ENCODE peak calls at places on chromosomes 13 and 19, in five cellular contexts. N is endodermal cell; G is psoas muscle; L is OCI-LY7; A is CD8-positive, alpha-beta memory T cell. V is an unnamed sample.
A peak's percentile ranks its signal among the peaks of the same experiment; 100 is the strongest.

GRCh38 chr19:17604372-17605025 is 49.0 kb downstream of the COLGALT1 start:
- DNase-seq in G (no peak), L (no peak), N (no peak), A (no peak), V (no peak)

GRCh38 chr19:1134431-1134830 is 30.6 kb downstream of the GPX4 start:
- DNase-seq in N (no peak), L (no peak), G (no peak), A (no peak), V (no peak)

GRCh38 chr19:18218159-18218558 is 8.1 kb downstream of the PDE4C start:
- DNase-seq in N (no peak), G (no peak), L (no peak), A (no peak), V (no peak)

GRCh38 chr19:49486232-49486631 is 1.2 kb upstream of the RPL13A start:
- DNase-seq in L (no peak), N (no peak), G (no peak), A (peak; percentile 7), V (no peak)

GRCh38 chr19:13985771-13986347 is 20.3 kb downstream of the RFX1 start:
- DNase-seq in N (no peak), A (no peak), L (peak; percentile 31), G (no peak), V (no peak)

GRCh38 chr13:33679658-33680012 is 138.3 kb upstream of the RFC3 start:
- DNase-seq in G (no peak), A (no peak), L (no peak), N (no peak), V (no peak)

GRCh38 chr19:3125900-3126524 is 9.8 kb upstream of the GNA15 start:
- DNase-seq in N (peak; percentile 96), A (peak; percentile 58), G (peak; percentile 83), L (peak; percentile 63), V (peak; percentile 61)

GRCh38 chr13:94707400-94708021 is 4.8 kb downstream of the SOX21 start:
- DNase-seq in N (peak; percentile 86), L (no peak), A (no peak), G (no peak), V (no peak)

GRCh38 chr13:41502676-41503075 is 45.3 kb downstream of the RGCC start:
- DNase-seq in A (peak; percentile 40), L (peak; percentile 99), N (no peak), G (no peak), V (no peak)

GRCh38 chr13:37131092-37131491 is 25.6 kb upstream of the CSNK1A1L start:
- DNase-seq in G (no peak), A (no peak), N (no peak), L (no peak), V (no peak)

GRCh38 chr13:69324109-69324886 is 783.3 kb upstream of the ATXN8OS start:
- DNase-seq in A (no peak), L (peak; percentile 4), N (no peak), G (no peak), V (peak; percentile 29)

GRCh38 chr13:28117689-28118377 is 17.5 kb upstream of the FLT3 start:
- DNase-seq in N (peak; percentile 59), G (no peak), L (no peak), A (no peak), V (peak; percentile 69)

GRCh38 chr19:13208964-13209796 is 59.0 kb downstream of the IER2 start:
- DNase-seq in A (no peak), L (no peak), G (no peak), N (peak; percentile 80), V (no peak)

GRCh38 chr19:54952591-54953344 is 5.4 kb upstream of the NLRP7 start:
- DNase-seq in N (peak; percentile 57), G (no peak), A (no peak), L (no peak), V (peak; percentile 45)

GRCh38 chr13:41311607-41312500 is 787 bp downstream of the NAA16 start:
- DNase-seq in G (peak; percentile 64), N (peak; percentile 69), L (peak; percentile 75), A (peak; percentile 60), V (peak; percentile 65)

GRCh38 chr13:49421391-49421790 is 22.5 kb downstream of the CAB39L start:
- DNase-seq in L (peak; percentile 83), G (no peak), A (peak; percentile 13), N (peak; percentile 83), V (peak; percentile 27)

GRCh38 chr13:41284512-41285288 is 21.3 kb upstream of the MTRF1 start:
- DNase-seq in L (no peak), G (no peak), N (no peak), A (no peak), V (no peak)

GRCh38 chr13:100600915-100601314 is 12.3 kb upstream of the GGACT start:
- DNase-seq in L (no peak), A (no peak), N (no peak), G (no peak), V (no peak)

GRCh38 chr19:46698395-46699321 is 18.3 kb downstream of the PRKD2 start:
- DNase-seq in L (no peak), G (no peak), N (no peak), A (no peak), V (no peak)

GRCh38 chr19:14758816-14759215 is 19.5 kb downstream of the ADGRE2 start:
- DNase-seq in A (no peak), N (peak; percentile 71), L (no peak), G (no peak), V (no peak)

GRCh38 chr19:13102666-13103584 is at the start of gene LYL1:
- DNase-seq in L (peak; percentile 88), G (peak; percentile 88), A (no peak), N (peak; percentile 90), V (peak; percentile 84)

GRCh38 chr13:61880576-61881283 is 465.1 kb upstream of the PCDH20 start:
- DNase-seq in L (peak; percentile 41), G (no peak), A (no peak), N (peak; percentile 75), V (peak; percentile 66)

GRCh38 chr13:28819748-28820098 is 416 bp upstream of the MTUS2 start:
- DNase-seq in N (peak; percentile 92), A (peak; percentile 5), L (no peak), G (no peak), V (peak; percentile 86)

GRCh38 chr13:43123856-43124255 is 100.5 kb downstream of the DNAJC15 start:
- DNase-seq in G (no peak), N (no peak), L (no peak), A (no peak), V (no peak)

GRCh38 chr13:98033277-98034247 is 80.1 kb downstream of the IPO5 start:
- DNase-seq in N (peak; percentile 74), A (no peak), G (no peak), L (no peak), V (peak; percentile 48)

GRCh38 chr13:45658586-45659235 is 43.2 kb upstream of the ERICH6B start:
- DNase-seq in N (no peak), A (no peak), G (no peak), L (no peak), V (no peak)

GRCh38 chr13:41232715-41233114 is 30.7 kb downstream of the MTRF1 start:
- DNase-seq in N (no peak), A (no peak), G (no peak), L (no peak), V (no peak)

DNA sequence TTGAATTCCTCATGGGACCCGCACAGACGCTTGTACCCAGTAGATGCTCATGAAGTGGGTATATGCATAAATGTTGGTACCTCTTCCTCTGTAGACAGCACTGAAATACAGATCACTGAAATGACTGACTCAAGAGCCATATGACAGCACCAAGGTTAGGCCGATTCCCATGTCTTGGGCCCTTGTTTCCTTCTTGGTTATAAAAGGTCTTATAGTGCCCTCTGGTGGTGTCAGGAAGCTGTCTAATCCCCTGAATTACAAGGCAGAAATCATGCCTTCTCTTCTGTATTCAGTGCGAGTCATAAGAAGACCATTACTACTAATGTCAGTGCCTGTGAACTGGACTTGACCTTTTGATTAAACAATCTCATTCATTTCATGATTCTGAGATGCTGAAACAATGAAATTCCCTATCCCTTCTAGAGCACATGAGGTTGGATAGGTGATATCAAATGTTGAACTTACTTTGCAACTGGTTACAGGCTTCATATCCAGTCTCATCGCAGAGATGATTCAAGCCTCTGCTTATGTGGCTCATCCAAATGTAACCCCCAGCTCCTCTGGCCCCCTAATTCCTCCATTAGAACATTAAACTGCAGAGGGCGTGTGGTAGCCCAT is 59.7 kb downstream of the SPATA13 start:
- DNase-seq in N (peak; percentile 76), G (no peak), A (peak; percentile 69), L (peak; percentile 81), V (peak; percentile 86)
- H3K4me1 ChIP-seq in N (peaks cover 6% of the 10 kb centered on the region), G (no peaks in the 10 kb centered on the region), A (peaks cover 16% of the 10 kb centered on the region), L (peaks cover 31% of the 10 kb centered on the region), V (no peaks in the 10 kb centered on the region)

GRCh38 chr13:44409595-44409994 is 36.0 kb downstream of the SERP2 start:
- DNase-seq in L (no peak), G (no peak), N (no peak), A (no peak), V (no peak)

GRCh38 chr13:44406617-44407016 is 33.0 kb downstream of the SERP2 start:
- DNase-seq in N (no peak), L (no peak), G (no peak), A (no peak), V (no peak)

GRCh38 chr13:44407379-44407778 is 33.8 kb downstream of the SERP2 start:
- DNase-seq in N (no peak), L (no peak), A (no peak), G (no peak), V (no peak)

GRCh38 chr13:44410328-44410859 is 36.8 kb downstream of the SERP2 start:
- DNase-seq in N (no peak), G (no peak), A (no peak), L (peak; percentile 4), V (no peak)

DNA sequence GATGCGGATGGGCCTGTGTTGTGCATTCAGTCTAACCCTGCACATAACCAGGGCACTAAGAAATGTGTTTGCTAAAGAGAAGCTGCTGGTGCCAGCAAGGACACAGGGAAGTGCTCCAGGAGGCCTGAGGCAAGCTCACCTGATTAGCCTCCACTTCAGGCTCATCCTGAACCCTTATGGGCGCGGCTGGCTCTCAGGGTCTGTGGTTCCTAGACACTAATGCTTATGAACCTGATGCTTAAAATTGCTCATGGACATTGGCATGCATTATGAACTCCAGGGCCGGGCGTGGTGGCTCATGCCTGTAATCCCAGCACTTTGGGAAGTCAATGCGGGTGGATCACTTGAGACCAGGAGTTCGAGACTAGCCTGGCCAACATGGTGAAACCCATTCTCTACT is 34.3 kb downstream of the SERP2 start:
- DNase-seq in L (no peak), A (no peak), G (no peak), N (no peak), V (no peak)
- H3K4me1 ChIP-seq in L (no peaks in the 10 kb centered on the region), A (no peaks in the 10 kb centered on the region), G (no peaks in the 10 kb centered on the region), N (peaks cover 22% of the 10 kb centered on the region), V (peaks cover 34% of the 10 kb centered on the region)

GRCh38 chr19:31317098-31317497 is 32.1 kb downstream of the TSHZ3 start:
- DNase-seq in L (no peak), G (no peak), N (peak; percentile 38), A (no peak), V (no peak)
- H3K4me1 ChIP-seq in L (no peaks in the 10 kb centered on the region), G (peaks cover 13% of the 10 kb centered on the region), N (peaks cover 20% of the 10 kb centered on the region), A (no peaks in the 10 kb centered on the region), V (peaks cover 16% of the 10 kb centered on the region)

GRCh38 chr19:43467276-43467675 is 1.9 kb upstream of the LYPD3 start:
- DNase-seq in A (no peak), L (no peak), G (no peak), N (no peak), V (no peak)
- H3K4me1 ChIP-seq in A (peaks cover 55% of the 10 kb centered on the region), L (peaks cover 13% of the 10 kb centered on the region), G (peaks cover 3% of the 10 kb centered on the region), N (no peaks in the 10 kb centered on the region), V (no peaks in the 10 kb centered on the region)

V was measured in cardiac muscle cell.